ENCODE peak calls at places on chromosome 16, in five cellular contexts. O is A549; J is Peyer's patch; S is activated effector memory CD4-positive, alpha-beta T cell treated with anti-CD3 and anti-CD28 coated beads, Interleukin-2, amount 50 U/mL, for 16 hours; M is right lobe of liver. D is an unnamed sample.

GRCh38 chr16:58306327-58306726 is 11.5 kb upstream of the PRSS54 start:
- DNase-seq in M (no peak), O (peak), J (peak), S (peak), D (no peak)

GRCh38 chr16:14102925-14103720 is 32.0 kb downstream of the MRTFB start:
- DNase-seq in O (no peak), S (no peak), M (no peak), J (no peak), D (no peak)

GRCh38 chr16:56346131-56346890 is 79.0 kb downstream of the AMFR start:
- DNase-seq in J (no peak), S (no peak), M (peak), O (no peak), D (peak)

GRCh38 chr16:67977469-67978227 is 2.7 kb downstream of the DPEP3 start:
- DNase-seq in M (no peak), S (no peak), O (no peak), J (no peak), D (no peak)

GRCh38 chr16:3012828-3013420 is at the start of gene CLDN9:
- DNase-seq in J (peak), S (no peak), M (no peak), O (no peak), D (peak)

GRCh38 chr16:369866-370436 is 387 bp downstream of the MRPL28 start:
- DNase-seq in M (no peak), S (no peak), J (no peak), O (no peak), D (no peak)

GRCh38 chr16:832652-833336 is 32.3 kb upstream of the GNG13 start:
- DNase-seq in M (no peak), S (no peak), O (no peak), J (no peak), D (no peak)

GRCh38 chr16:64152010-64152767 is 969.7 kb downstream of the CDH11 start:
- DNase-seq in M (no peak), J (no peak), O (no peak), S (no peak), D (no peak)

GRCh38 chr16:46986896-46987295 is 13.4 kb upstream of the DNAJA2 start:
- DNase-seq in S (no peak), O (no peak), J (no peak), M (no peak), D (no peak)

GRCh38 chr16:57622361-57623250 is 5.8 kb upstream of the ADGRG1 start:
- DNase-seq in J (no peak), O (peak), M (no peak), S (no peak), D (no peak)

GRCh38 chr16:87692176-87692575 is 73.6 kb downstream of the KLHDC4 start:
- DNase-seq in S (no peak), J (no peak), M (no peak), O (no peak), D (no peak)

GRCh38 chr16:66894948-66895696 is 14.8 kb downstream of the PDP2 start:
- DNase-seq in J (peak), O (peak), S (peak), M (peak), D (no peak)

GRCh38 chr16:66524601-66525164 is 25.2 kb downstream of the TK2 start:
- DNase-seq in J (peak), M (no peak), S (peak), O (no peak), D (no peak)

D was measured in PC-9.